ENCODE peak calls at places on chromosomes 16 and 17, in five cellular contexts. One of them, this sample, is unnamed.

GRCh38 chr17:51258756-51259573 is 884 bp downstream of the MBTD1 start:
- DNase-seq in GM23248: peak; percentile 53
- DNase-seq in astrocyte: no peak
- DNase-seq in IMR-90: no peak
- DNase-seq in tibial artery: no peak
- DNase-seq in this sample: peak; percentile 55

GRCh38 chr17:44749076-44750020 is 9.4 kb upstream of the ADAM11 start:
- DNase-seq in GM23248: no peak
- DNase-seq in astrocyte: no peak
- DNase-seq in IMR-90: no peak
- DNase-seq in tibial artery: no peak
- DNase-seq in this sample: no peak

GRCh38 chr17:3796822-3797170 is 4.2 kb downstream of the ITGAE start:
- DNase-seq in GM23248: no peak
- DNase-seq in astrocyte: no peak
- DNase-seq in IMR-90: no peak
- DNase-seq in tibial artery: no peak
- DNase-seq in this sample: no peak

GRCh38 chr17:5929721-5930120 is 140.5 kb upstream of the WSCD1 start:
- DNase-seq in GM23248: no peak
- DNase-seq in astrocyte: no peak
- DNase-seq in IMR-90: no peak
- DNase-seq in tibial artery: no peak
- DNase-seq in this sample: no peak

GRCh38 chr16:15770512-15770911 is 86.3 kb downstream of the MYH11 start:
- DNase-seq in GM23248: peak; percentile 67
- DNase-seq in astrocyte: peak; percentile 61
- DNase-seq in IMR-90: peak; percentile 77
- DNase-seq in tibial artery: no peak
- DNase-seq in this sample: peak; percentile 41

GRCh38 chr16:55294947-55295346 is 29.1 kb upstream of the IRX6 start:
- DNase-seq in GM23248: peak; percentile 64
- DNase-seq in astrocyte: peak; percentile 10
- DNase-seq in IMR-90: no peak
- DNase-seq in tibial artery: no peak
- DNase-seq in this sample: peak; percentile 92

GRCh38 chr16:30077656-30078055 is 1.9 kb downstream of the PPP4C start:
- DNase-seq in GM23248: peak; percentile 78
- DNase-seq in astrocyte: no peak
- DNase-seq in IMR-90: peak; percentile 73
- DNase-seq in tibial artery: no peak
- DNase-seq in this sample: no peak

GRCh38 chr17:81823800-81824550 is 9.1 kb downstream of the MCRIP1 start:
- DNase-seq in GM23248: no peak
- DNase-seq in astrocyte: no peak
- DNase-seq in IMR-90: no peak
- DNase-seq in tibial artery: no peak
- DNase-seq in this sample: no peak

GRCh38 chr16:3106205-3106928 is 6.0 kb upstream of the ZNF205 start:
- DNase-seq in GM23248: peak; percentile 93
- DNase-seq in astrocyte: peak; percentile 78
- DNase-seq in IMR-90: peak; percentile 89
- DNase-seq in tibial artery: peak; percentile 91
- DNase-seq in this sample: peak; percentile 96

GRCh38 chr17:8857919-8858318 is 9.6 kb downstream of the PIK3R6 start:
- DNase-seq in GM23248: peak; percentile 87
- DNase-seq in astrocyte: peak; percentile 64
- DNase-seq in IMR-90: peak; percentile 42
- DNase-seq in tibial artery: no peak
- DNase-seq in this sample: peak; percentile 20

GRCh38 chr17:2035549-2036490 is 5.9 kb downstream of the DPH1 start:
- DNase-seq in GM23248: no peak
- DNase-seq in astrocyte: no peak
- DNase-seq in IMR-90: no peak
- DNase-seq in tibial artery: no peak
- DNase-seq in this sample: no peak
- H3K36me3 ChIP-seq in GM23248: peaks cover 5% of the 10 kb centered on the region
- H3K36me3 ChIP-seq in astrocyte: peaks cover 8% of the 10 kb centered on the region
- H3K36me3 ChIP-seq in IMR-90: peaks cover 39% of the 10 kb centered on the region
- H3K36me3 ChIP-seq in tibial artery: peaks cover 65% of the 10 kb centered on the region
- H3K36me3 ChIP-seq in this sample: no peaks in the 10 kb centered on the region

GRCh38 chr16:6343157-6343556 is 989.5 kb upstream of the RBFOX1 start:
- DNase-seq in GM23248: no peak
- DNase-seq in astrocyte: no peak
- DNase-seq in IMR-90: no peak
- DNase-seq in tibial artery: no peak
- DNase-seq in this sample: no peak
- H3K4me3 ChIP-seq in GM23248: no peak overlapping the region
- H3K4me3 ChIP-seq in astrocyte: no peak overlapping the region
- H3K4me3 ChIP-seq in IMR-90: no peak overlapping the region
- H3K4me3 ChIP-seq in tibial artery: no peak overlapping the region
- H3K4me3 ChIP-seq in this sample: no peak overlapping the region

GRCh38 chr16:35452471-35452870 is 1993.1 kb downstream of the TP53TG3F start:
- DNase-seq in GM23248: no peak
- DNase-seq in astrocyte: no peak
- DNase-seq in IMR-90: no peak
- DNase-seq in tibial artery: no peak
- DNase-seq in this sample: no peak
- H3K9me3 ChIP-seq in GM23248: no peaks in the 10 kb centered on the region
- H3K9me3 ChIP-seq in astrocyte: peaks cover 66% of the 10 kb centered on the region
- H3K9me3 ChIP-seq in IMR-90: peaks cover 42% of the 10 kb centered on the region
- H3K9me3 ChIP-seq in tibial artery: no peaks in the 10 kb centered on the region
- H3K9me3 ChIP-seq in this sample: peaks cover 2% of the 10 kb centered on the region

DNA sequence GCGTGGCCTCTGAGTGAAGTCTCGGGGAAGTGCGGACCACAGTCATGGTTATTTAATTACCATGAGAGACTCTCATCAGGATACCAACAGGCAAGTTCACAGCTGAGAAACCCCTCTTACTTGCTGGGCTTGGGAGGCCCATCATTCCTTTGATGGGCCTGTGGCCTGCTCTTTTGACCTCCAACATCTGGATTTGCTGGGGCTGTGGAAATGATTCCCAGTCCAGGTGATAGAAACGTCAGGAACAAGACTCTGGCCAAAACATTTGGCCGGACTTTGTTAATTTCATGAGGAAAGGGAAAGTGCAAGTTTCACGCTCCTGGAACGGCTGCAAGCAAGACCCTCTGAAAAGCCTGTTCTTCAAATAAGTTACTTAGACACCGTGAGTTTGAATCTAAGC is 42.6 kb downstream of the TMEM114 start:
- DNase-seq in GM23248: no peak
- DNase-seq in astrocyte: no peak
- DNase-seq in IMR-90: no peak
- DNase-seq in tibial artery: no peak
- DNase-seq in this sample: no peak
- H3K36me3 ChIP-seq in GM23248: no peaks in the 10 kb centered on the region
- H3K36me3 ChIP-seq in astrocyte: no peaks in the 10 kb centered on the region
- H3K36me3 ChIP-seq in IMR-90: no peaks in the 10 kb centered on the region
- H3K36me3 ChIP-seq in tibial artery: no peaks in the 10 kb centered on the region
- H3K36me3 ChIP-seq in this sample: no peaks in the 10 kb centered on the region

GRCh38 chr17:14201087-14201486 is 35.6 kb downstream of the CDRT15 start:
- DNase-seq in GM23248: peak; percentile 19
- DNase-seq in astrocyte: peak; percentile 45
- DNase-seq in IMR-90: peak; percentile 8
- DNase-seq in tibial artery: no peak
- DNase-seq in this sample: no peak
- H3K4me3 ChIP-seq in GM23248: no peak overlapping the region
- H3K4me3 ChIP-seq in astrocyte: no peak overlapping the region
- H3K4me3 ChIP-seq in IMR-90: no peak overlapping the region
- H3K4me3 ChIP-seq in tibial artery: no peak overlapping the region
- H3K4me3 ChIP-seq in this sample: no peak overlapping the region

GRCh38 chr17:70378005-70378404 is 208.7 kb downstream of the KCNJ2 start:
- DNase-seq in GM23248: no peak
- DNase-seq in astrocyte: no peak
- DNase-seq in IMR-90: no peak
- DNase-seq in tibial artery: no peak
- DNase-seq in this sample: no peak

GRCh38 chr17:70373369-70373768 is 204.0 kb downstream of the KCNJ2 start:
- DNase-seq in GM23248: no peak
- DNase-seq in astrocyte: no peak
- DNase-seq in IMR-90: no peak
- DNase-seq in tibial artery: no peak
- DNase-seq in this sample: no peak

GRCh38 chr17:70374496-70374895 is 205.2 kb downstream of the KCNJ2 start:
- DNase-seq in GM23248: no peak
- DNase-seq in astrocyte: no peak
- DNase-seq in IMR-90: no peak
- DNase-seq in tibial artery: no peak
- DNase-seq in this sample: no peak

GRCh38 chr17:70375406-70375805 is 206.1 kb downstream of the KCNJ2 start:
- DNase-seq in GM23248: no peak
- DNase-seq in astrocyte: no peak
- DNase-seq in IMR-90: no peak
- DNase-seq in tibial artery: no peak
- DNase-seq in this sample: no peak

GRCh38 chr17:70375813-70376448 is 206.6 kb downstream of the KCNJ2 start:
- DNase-seq in GM23248: no peak
- DNase-seq in astrocyte: no peak
- DNase-seq in IMR-90: no peak
- DNase-seq in tibial artery: no peak
- DNase-seq in this sample: no peak
- H3K9me3 ChIP-seq in GM23248: no peaks in the 10 kb centered on the region
- H3K9me3 ChIP-seq in astrocyte: no peaks in the 10 kb centered on the region
- H3K9me3 ChIP-seq in IMR-90: no peaks in the 10 kb centered on the region
- H3K9me3 ChIP-seq in tibial artery: no peaks in the 10 kb centered on the region
- H3K9me3 ChIP-seq in this sample: no peaks in the 10 kb centered on the region

DNA sequence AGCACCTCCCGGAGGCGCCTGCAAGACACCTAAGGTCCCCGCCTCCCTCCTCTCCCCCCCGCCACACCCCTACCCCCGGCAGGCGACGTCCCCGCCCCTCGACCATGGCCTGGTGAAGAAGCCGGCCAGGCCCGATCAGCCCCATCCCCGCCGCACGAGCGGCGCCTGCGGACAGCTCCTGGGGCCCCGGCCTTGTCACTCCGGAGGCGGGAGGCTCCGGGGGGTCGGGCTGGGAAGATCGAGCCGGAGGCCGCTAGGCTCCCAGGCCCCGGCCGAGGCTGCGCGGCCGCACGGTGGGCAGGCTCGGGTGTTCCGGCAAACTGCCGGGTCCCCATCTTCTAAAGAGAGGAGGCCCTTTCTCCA is 386 bp upstream of the ACE start:
- DNase-seq in GM23248: peak; percentile 46
- DNase-seq in astrocyte: no peak
- DNase-seq in IMR-90: no peak
- DNase-seq in tibial artery: no peak
- DNase-seq in this sample: no peak
- H3K36me3 ChIP-seq in GM23248: no peaks in the 10 kb centered on the region
- H3K36me3 ChIP-seq in astrocyte: no peaks in the 10 kb centered on the region
- H3K36me3 ChIP-seq in IMR-90: no peaks in the 10 kb centered on the region
- H3K36me3 ChIP-seq in tibial artery: no peaks in the 10 kb centered on the region
- H3K36me3 ChIP-seq in this sample: no peaks in the 10 kb centered on the region

DNA sequence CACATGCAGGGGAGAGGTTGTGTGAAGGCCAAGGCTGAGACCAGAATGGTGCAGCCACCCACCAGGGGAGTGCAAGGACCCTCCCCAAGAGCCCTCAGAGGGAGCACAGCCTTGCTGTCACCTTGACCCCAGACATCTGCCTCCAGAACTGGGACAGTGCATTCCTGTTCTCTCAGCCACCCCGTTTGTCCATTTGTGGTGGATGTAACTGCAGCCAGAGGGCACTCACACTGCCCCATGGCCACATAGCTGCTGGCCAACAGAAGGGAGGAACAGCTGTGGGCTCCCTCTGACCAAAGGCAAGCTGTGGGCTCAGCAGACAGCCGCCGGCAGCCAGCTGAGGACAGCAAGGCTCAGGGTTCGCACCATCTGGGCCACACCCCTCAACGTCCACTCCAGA is 49.8 kb upstream of the KLHDC4 start:
- DNase-seq in GM23248: no peak
- DNase-seq in astrocyte: no peak
- DNase-seq in IMR-90: no peak
- DNase-seq in tibial artery: no peak
- DNase-seq in this sample: no peak
- H3K4me3 ChIP-seq in GM23248: no peak overlapping the region
- H3K4me3 ChIP-seq in astrocyte: no peak overlapping the region
- H3K4me3 ChIP-seq in IMR-90: no peak overlapping the region
- H3K4me3 ChIP-seq in tibial artery: no peak overlapping the region
- H3K4me3 ChIP-seq in this sample: no peak overlapping the region

DNA sequence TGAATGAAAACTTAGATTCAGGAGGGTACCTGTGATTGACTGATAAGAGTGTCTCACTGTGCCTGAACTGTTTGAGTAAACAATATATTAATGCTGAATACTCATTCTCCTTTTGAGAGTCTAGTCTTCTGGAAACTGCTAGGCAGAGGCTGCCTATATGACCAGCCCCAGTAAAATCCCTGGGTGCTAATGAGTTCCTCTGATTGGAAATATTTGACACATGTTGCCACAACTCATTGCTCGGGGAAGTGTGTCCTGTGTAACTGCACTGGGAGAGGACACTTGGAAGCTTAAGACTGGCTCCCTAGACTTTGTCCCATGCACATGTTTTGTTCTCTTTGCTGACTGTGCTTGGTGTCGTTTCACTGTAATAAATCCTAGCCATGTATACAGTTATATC is 108.7 kb upstream of the NACA2 start:
- DNase-seq in GM23248: no peak
- DNase-seq in astrocyte: no peak
- DNase-seq in IMR-90: no peak
- DNase-seq in tibial artery: no peak
- DNase-seq in this sample: no peak
- H3K9me3 ChIP-seq in GM23248: peaks cover 8% of the 10 kb centered on the region
- H3K9me3 ChIP-seq in astrocyte: peaks cover 3% of the 10 kb centered on the region
- H3K9me3 ChIP-seq in IMR-90: peaks cover 19% of the 10 kb centered on the region
- H3K9me3 ChIP-seq in tibial artery: peaks cover 8% of the 10 kb centered on the region
- H3K9me3 ChIP-seq in this sample: peaks cover 28% of the 10 kb centered on the region

DNA sequence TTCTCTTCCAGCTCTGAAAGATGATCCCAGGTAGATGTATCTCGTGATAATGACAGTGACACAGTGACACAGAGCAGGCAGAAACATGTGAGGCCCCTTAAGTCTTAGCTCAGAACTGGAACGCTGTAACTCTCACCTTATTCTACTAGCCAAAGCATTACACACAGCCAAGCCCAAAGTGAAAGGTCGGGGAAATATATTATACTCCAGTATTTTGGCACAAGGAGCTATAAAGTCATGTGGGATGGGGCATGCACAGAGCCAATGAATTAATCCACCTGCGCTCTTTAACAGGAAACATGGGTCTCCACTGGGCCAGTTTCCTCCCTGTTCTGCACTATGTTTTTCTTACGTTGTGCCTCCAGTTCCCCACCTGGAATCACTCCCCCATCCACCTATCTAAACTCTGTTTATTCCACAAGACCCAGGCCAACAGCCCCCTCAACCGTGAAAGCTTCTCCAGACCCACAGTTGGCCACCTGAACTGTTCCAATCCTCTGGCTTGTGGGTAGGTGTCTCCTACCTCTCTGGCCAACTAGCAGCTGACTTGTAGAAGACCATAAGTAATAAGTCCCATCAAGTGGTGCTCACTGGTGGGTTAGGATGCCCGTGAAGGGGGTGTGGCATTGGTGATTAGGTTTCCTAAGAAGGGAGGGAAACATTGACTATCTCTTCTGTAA is 286.9 kb downstream of the NPIPA8 start:
- DNase-seq in GM23248: no peak
- DNase-seq in astrocyte: no peak
- DNase-seq in IMR-90: no peak
- DNase-seq in tibial artery: no peak
- DNase-seq in this sample: no peak
- H3K36me3 ChIP-seq in GM23248: no peaks in the 10 kb centered on the region
- H3K36me3 ChIP-seq in astrocyte: no peaks in the 10 kb centered on the region
- H3K36me3 ChIP-seq in IMR-90: no peaks in the 10 kb centered on the region
- H3K36me3 ChIP-seq in tibial artery: no peaks in the 10 kb centered on the region
- H3K36me3 ChIP-seq in this sample: no peaks in the 10 kb centered on the region